ENCODE peak calls at places on chromosomes 4 and X, in four cellular contexts. X is coronary artery; S is CD8-positive, alpha-beta T cell; P is psoas muscle. C is an unnamed sample.

GRCh38 chr4:115249808-115250207 is 136.4 kb upstream of the NDST4 start:
- DNase-seq in P (no peak), S (no peak), X (no peak), C (no peak)

GRCh38 chr4:7987148-7987989 is 47.7 kb upstream of the AFAP1 start:
- DNase-seq in P (peak; percentile 80), X (no peak), S (peak; percentile 56), C (peak; percentile 83)

GRCh38 chrX:11664211-11664888 is 1.4 kb downstream of the ARHGAP6 start:
- DNase-seq in P (peak; percentile 55), X (no peak), S (no peak), C (no peak)

GRCh38 chrX:11261260-11261659 is 32.0 kb upstream of the AMELX start:
- DNase-seq in P (no peak), X (no peak), S (no peak), C (no peak)

GRCh38 chrX:15718283-15718970 is 19.6 kb upstream of the CA5B start:
- DNase-seq in S (no peak), X (no peak), P (no peak), C (no peak)

GRCh38 chrX:46733226-46733625 is 25.7 kb downstream of the SLC9A7 start:
- DNase-seq in S (no peak), X (no peak), P (no peak), C (no peak)

GRCh38 chr4:110854021-110854678 is 231.3 kb upstream of the PITX2 start:
- DNase-seq in P (no peak), X (no peak), S (no peak), C (no peak)

GRCh38 chr4:6395466-6396228 is 76.8 kb downstream of the PPP2R2C start:
- DNase-seq in X (no peak), P (no peak), S (no peak), C (no peak)

GRCh38 chr4:3470244-3471097 is 7.4 kb downstream of the DOK7 start:
- DNase-seq in S (no peak), X (no peak), P (peak; percentile 28), C (no peak)

GRCh38 chrX:7139202-7140081 is 8.1 kb upstream of the STS start:
- DNase-seq in P (no peak), S (no peak), X (no peak), C (no peak)

GRCh38 chr4:6734165-6734786 is 18.3 kb downstream of the BLOC1S4 start:
- DNase-seq in S (no peak), P (no peak), X (no peak), C (no peak)

GRCh38 chr4:83262682-83263081 is 21.9 kb downstream of the COQ2 start:
- DNase-seq in P (no peak), X (no peak), S (no peak), C (no peak)

GRCh38 chrX:123088331-123088730 is 95.7 kb upstream of the GRIA3 start:
- DNase-seq in X (no peak), S (no peak), P (no peak), C (no peak)

GRCh38 chr4:3527101-3527913 is 4.9 kb downstream of the LRPAP1 start:
- DNase-seq in P (peak; percentile 29), S (no peak), X (peak; percentile 26), C (no peak)

GRCh38 chr4:168784786-168785461 is 225.1 kb downstream of the CBR4 start:
- DNase-seq in X (peak; percentile 64), P (no peak), S (no peak), C (no peak)

C was measured in G401.